ENCODE peak calls at places on chromosomes 4 and X, in five cellular contexts. W, O, Q, C and E are unnamed samples.

GRCh38 chrX:46665232-46666162 is 91.9 kb downstream of the CHST7 start:
- DNase-seq in C (no peak), O (no peak), Q (peak; percentile 14), W (no peak), E (no peak)

GRCh38 chrX:65537229-65537628 is 2.6 kb upstream of the LAS1L start:
- DNase-seq in C (no peak), W (no peak), O (no peak), Q (peak; percentile 20), E (no peak)

GRCh38 chrX:51641421-51642021 is 22.8 kb upstream of the CENPVL3 start:
- DNase-seq in W (peak; percentile 41), Q (peak; percentile 56), O (no peak), C (peak; percentile 16), E (no peak)

GRCh38 chr4:85607624-85608023 is 132.7 kb downstream of the ARHGAP24 start:
- DNase-seq in O (no peak), C (peak; percentile 27), W (no peak), Q (no peak), E (no peak)

GRCh38 chr4:148514581-148514980 is 72.4 kb upstream of the NR3C2 start:
- DNase-seq in Q (no peak), W (no peak), C (no peak), O (no peak), E (no peak)

GRCh38 chrX:53089224-53089842 is 4.6 kb upstream of the KANTR start:
- DNase-seq in C (peak; percentile 56), O (peak; percentile 31), Q (peak; percentile 68), W (peak; percentile 26), E (no peak)

GRCh38 chr4:32133141-32133540 is 1413.0 kb downstream of the PCDH7 start:
- DNase-seq in C (no peak), O (no peak), Q (no peak), W (no peak), E (no peak)

GRCh38 chrX:30618160-30618765 is 35.0 kb upstream of the GK start:
- DNase-seq in C (no peak), W (no peak), O (no peak), Q (no peak), E (no peak)

GRCh38 chr4:22668301-22668700 is 24.4 kb upstream of the GBA3 start:
- DNase-seq in O (no peak), W (peak; percentile 16), Q (peak; percentile 71), C (no peak), E (no peak)

GRCh38 chr4:98491862-98492554 is 166.4 kb downstream of the TSPAN5 start:
- DNase-seq in W (peak; percentile 32), C (no peak), O (no peak), Q (peak; percentile 67), E (no peak)